ENCODE peak calls at places on chromosome 7, in seven cellular contexts. E is fibroblast of the conjunctiva, R is fibroblast of pulmonary artery, F is iPS-NIHi11, Q is IMR-90, V is left colon, I is mucosa of gallbladder. L is an unnamed sample.

GRCh38 chr7:127848241-127848640 is 183.0 kb downstream of the LRRC4 start:
- DNase-seq in E (no peak), R (no peak), F (no peak), Q (no peak), V (no peak), I (no peak), L (no peak)

GRCh38 chr7:140659727-140660396 is 12.9 kb upstream of the ADCK2 start:
- DNase-seq in E (no peak), R (no peak), F (no peak), Q (peak), V (no peak), I (no peak), L (no peak)

GRCh38 chr7:28984631-28985030 is 26.5 kb upstream of the TRIL start:
- DNase-seq in E (peak), R (peak), F (peak), Q (peak), V (peak), I (peak), L (peak)

GRCh38 chr7:12389089-12389700 is 14.5 kb downstream of the VWDE start:
- DNase-seq in E (peak), R (peak), F (peak), Q (peak), V (peak), I (peak), L (peak)

GRCh38 chr7:107940951-107941350 is 50.0 kb downstream of the DLD start:
- DNase-seq in E (no peak), R (no peak), F (no peak), Q (no peak), V (no peak), I (no peak), L (no peak)

GRCh38 chr7:40763319-40764287 is 628.8 kb downstream of the SUGCT start:
- DNase-seq in E (peak), R (peak), F (no peak), Q (peak), V (no peak), I (no peak), L (no peak)

GRCh38 chr7:81294897-81295515 is 376.2 kb upstream of the SEMA3C start:
- DNase-seq in E (no peak), R (no peak), F (no peak), Q (no peak), V (no peak), I (no peak), L (no peak)

GRCh38 chr7:103343758-103344452 is 662 bp downstream of the DNAJC2 start:
- DNase-seq in E (no peak), R (peak), F (no peak), Q (peak), V (peak), I (no peak), L (no peak)

GRCh38 chr7:155874411-155874810 is 62.1 kb upstream of the SHH start:
- DNase-seq in E (no peak), R (no peak), F (no peak), Q (no peak), V (no peak), I (no peak), L (no peak)

GRCh38 chr7:102938679-102939078 is 25.9 kb downstream of the LRRC17 start:
- DNase-seq in E (no peak), R (no peak), F (no peak), Q (no peak), V (no peak), I (no peak), L (no peak)

GRCh38 chr7:26451997-26452396 is 160.3 kb downstream of the SNX10 start:
- DNase-seq in E (no peak), R (no peak), F (peak), Q (no peak), V (no peak), I (no peak), L (no peak)

GRCh38 chr7:1040790-1041189 is 3.6 kb upstream of the GPR146 start:
- DNase-seq in E (no peak), R (peak), F (no peak), Q (peak), V (no peak), I (peak), L (no peak)

GRCh38 chr7:100465702-100466311 is 1.7 kb upstream of the SPACDR start:
- DNase-seq in E (peak), R (peak), F (peak), Q (peak), V (peak), I (peak), L (peak)